ENCODE peak calls at places on chromosomes 5 and 9, in six cellular contexts. B is neuronal stem cell, Q is IMR-90, G is H1, E is mesenchymal stem cell, X is mesendoderm. L is an unnamed sample.

GRCh38 chr9:122370303-122370702 is 521 bp upstream of the PTGS1 start:
- DNase-seq in G (no peak), X (no peak), Q (no peak), E (no peak), B (no peak), L (no peak)

GRCh38 chr9:87389936-87390335 is 107.7 kb upstream of the DAPK1 start:
- DNase-seq in G (no peak), E (no peak), Q (no peak), B (no peak), X (no peak), L (no peak)

GRCh38 chr9:78144663-78145377 is 91.1 kb upstream of the CEP78 start:
- DNase-seq in X (no peak), Q (no peak), E (no peak), B (no peak), G (no peak), L (no peak)

GRCh38 chr5:173760461-173761181 is 127.5 kb upstream of the CPEB4 start:
- DNase-seq in E (no peak), X (no peak), B (no peak), G (no peak), Q (no peak), L (no peak)

GRCh38 chr5:127092690-127093089 is 19.4 kb upstream of the C5orf63 start:
- DNase-seq in Q (peak), B (no peak), X (peak), G (no peak), E (peak), L (no peak)

GRCh38 chr5:90944116-90944515 is 385.5 kb downstream of the ADGRV1 start:
- DNase-seq in G (no peak), Q (peak), E (no peak), B (no peak), X (no peak), L (no peak)

GRCh38 chr5:34586117-34586885 is 69.8 kb upstream of the RAI14 start:
- DNase-seq in X (no peak), B (no peak), G (no peak), E (peak), Q (peak), L (no peak)

GRCh38 chr9:128152781-128153116 is 3.5 kb downstream of the LCN2 start:
- DNase-seq in Q (no peak), E (no peak), G (no peak), B (no peak), X (no peak), L (peak)

GRCh38 chr5:87729786-87730185 is 317.1 kb upstream of the CCNH start:
- DNase-seq in G (no peak), E (no peak), Q (no peak), B (no peak), X (no peak), L (no peak)

GRCh38 chr9:138046641-138047301 is 169.2 kb downstream of the CACNA1B start:
- DNase-seq in E (no peak), Q (no peak), G (peak), X (no peak), B (no peak), L (no peak)

GRCh38 chr5:56685503-56686217 is 129.7 kb upstream of the MAP3K1 start:
- DNase-seq in G (no peak), B (no peak), Q (peak), E (no peak), X (no peak), L (no peak)

GRCh38 chr5:57482671-57483106 is at the start of gene ACTBL2:
- DNase-seq in X (peak), E (peak), B (no peak), G (no peak), Q (peak), L (no peak)

GRCh38 chr9:111148390-111148993 is 110.2 kb upstream of the LPAR1 start:
- DNase-seq in B (no peak), X (no peak), Q (peak), E (peak), G (no peak), L (no peak)

GRCh38 chr5:113250341-113250953 is 184.3 kb downstream of the TSSK1B start:
- DNase-seq in E (peak), B (no peak), G (no peak), Q (peak), X (no peak), L (no peak)

GRCh38 chr5:76715484-76715733 is 517 bp upstream of the F2R start:
- DNase-seq in G (no peak), B (no peak), E (no peak), X (no peak), Q (no peak), L (peak)

GRCh38 chr5:91280942-91281269 is 102.2 kb downstream of the ARRDC3 start:
- DNase-seq in G (no peak), E (no peak), X (no peak), Q (no peak), B (no peak), L (no peak)

GRCh38 chr5:43038523-43038989 is 1.6 kb downstream of the ANXA2R start:
- DNase-seq in E (peak), X (peak), Q (peak), G (no peak), B (no peak), L (peak)

GRCh38 chr9:92160786-92161185 is 45.6 kb upstream of the SPTLC1 start:
- DNase-seq in Q (no peak), B (no peak), X (peak), G (no peak), E (no peak), L (peak)

GRCh38 chr5:160675988-160676387 is 176.0 kb downstream of the ATP10B start:
- DNase-seq in G (no peak), Q (no peak), E (no peak), B (no peak), X (no peak), L (no peak)

GRCh38 chr5:56052735-56053134 is 58.0 kb upstream of the IL6ST start:
- DNase-seq in X (no peak), E (no peak), Q (peak), B (no peak), G (no peak), L (no peak)

GRCh38 chr5:83467315-83468044 is 4.1 kb upstream of the VCAN start:
- DNase-seq in Q (peak), G (no peak), B (no peak), E (no peak), X (peak), L (no peak)

GRCh38 chr5:172185096-172185461 is 2.9 kb downstream of the STK10 start:
- DNase-seq in X (no peak), Q (no peak), E (no peak), B (no peak), G (no peak), L (no peak)

GRCh38 chr5:38424237-38425080 is 132.0 kb downstream of the LIFR start:
- DNase-seq in E (peak), X (no peak), G (no peak), B (no peak), Q (no peak), L (no peak)

GRCh38 chr5:132425009-132425937 is 55.8 kb downstream of the SLC22A5 start:
- DNase-seq in E (peak), Q (peak), G (peak), B (no peak), X (no peak), L (no peak)

GRCh38 chr9:71741841-71742648 is 26.3 kb downstream of the CEMIP2 start:
- DNase-seq in E (peak), B (no peak), X (no peak), G (no peak), Q (peak), L (no peak)

GRCh38 chr5:96026334-96027065 is 64.8 kb upstream of the ELL2 start:
- DNase-seq in B (no peak), E (peak), G (no peak), Q (peak), X (no peak), L (no peak)

GRCh38 chr5:978693-979092 is 29.9 kb upstream of the NKD2 start:
- DNase-seq in G (no peak), E (no peak), Q (no peak), X (peak), B (no peak), L (no peak)

GRCh38 chr9:3924145-3924544 is 375.7 kb downstream of the GLIS3 start:
- DNase-seq in E (no peak), Q (no peak), B (no peak), X (no peak), G (no peak), L (no peak)

GRCh38 chr9:3928590-3928989 is 371.3 kb downstream of the GLIS3 start:
- DNase-seq in G (no peak), X (no peak), B (no peak), E (no peak), Q (no peak), L (no peak)

GRCh38 chr9:3931058-3931457 is 368.8 kb downstream of the GLIS3 start:
- DNase-seq in B (no peak), X (no peak), Q (no peak), G (no peak), E (no peak), L (no peak)

GRCh38 chr9:3931996-3932906 is 367.6 kb downstream of the GLIS3 start:
- DNase-seq in G (no peak), X (no peak), Q (peak), B (no peak), E (peak), L (no peak)

DNA sequence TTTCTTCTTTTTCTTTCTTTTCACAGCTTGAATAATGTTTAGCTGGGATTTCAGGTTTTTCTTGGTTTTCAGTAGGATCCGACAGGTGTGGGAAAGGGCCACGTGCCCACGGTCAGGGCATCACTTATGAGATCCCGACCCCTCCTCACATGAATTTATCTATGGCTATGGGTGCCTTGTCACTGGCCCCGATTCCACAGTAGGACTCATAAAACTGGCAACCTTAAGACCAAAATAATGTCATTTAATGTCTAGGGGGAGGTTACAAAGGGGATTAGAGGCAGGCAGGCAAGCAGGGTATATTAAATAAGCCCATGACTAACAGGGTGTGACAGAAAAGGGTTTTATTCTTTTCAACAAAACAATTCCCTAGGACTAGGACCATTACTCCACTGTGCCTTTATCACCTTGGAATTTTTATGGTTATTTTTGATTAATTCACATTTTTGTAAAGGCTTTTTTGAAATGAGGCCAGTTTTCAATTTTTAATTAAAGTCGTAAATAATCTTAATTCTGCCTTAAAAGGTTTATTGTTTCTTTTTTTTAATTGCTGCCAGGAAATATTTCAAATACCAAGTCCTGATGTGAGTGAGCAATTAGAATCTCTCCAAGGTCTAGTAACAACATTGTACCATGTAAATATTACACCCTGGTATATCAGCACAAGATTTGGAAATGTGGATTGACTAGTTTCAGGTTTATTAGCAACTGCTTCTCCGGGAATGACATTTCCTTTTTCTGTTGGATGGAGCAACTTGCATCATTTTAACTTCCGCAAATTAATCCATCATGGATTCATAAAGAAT is 370.3 kb downstream of the GLIS3 start:
- DNase-seq in E (no peak), X (no peak), B (no peak), G (no peak), Q (no peak), L (no peak)
- H2BK15ac ChIP-seq in E (no peak), X (no peak), B (no peak), G (no peak), Q (no peak), L (no peak)

GRCh38 chr9:129497064-129497836 is 123.7 kb downstream of the C9orf50 start:
- DNase-seq in B (no peak), X (no peak), G (no peak), E (peak), Q (no peak), L (peak)
- H2AK5ac ChIP-seq in B (peak), X (peak), G (peak), E (peak), Q (peak), L (no peak)

GRCh38 chr5:149779071-149779470 is 49.0 kb downstream of the PPARGC1B start:
- DNase-seq in G (no peak), X (no peak), Q (no peak), B (no peak), E (no peak), L (no peak)

GRCh38 chr5:149776376-149777305 is 46.5 kb downstream of the PPARGC1B start:
- DNase-seq in Q (no peak), G (no peak), B (no peak), E (no peak), X (no peak), L (no peak)

GRCh38 chr5:149780043-149780737 is 50.1 kb downstream of the PPARGC1B start:
- DNase-seq in E (no peak), Q (no peak), G (no peak), B (no peak), X (no peak), L (no peak)

GRCh38 chr5:149775785-149776184 is 45.7 kb downstream of the PPARGC1B start:
- DNase-seq in E (no peak), B (no peak), G (no peak), Q (no peak), X (peak), L (no peak)

DNA sequence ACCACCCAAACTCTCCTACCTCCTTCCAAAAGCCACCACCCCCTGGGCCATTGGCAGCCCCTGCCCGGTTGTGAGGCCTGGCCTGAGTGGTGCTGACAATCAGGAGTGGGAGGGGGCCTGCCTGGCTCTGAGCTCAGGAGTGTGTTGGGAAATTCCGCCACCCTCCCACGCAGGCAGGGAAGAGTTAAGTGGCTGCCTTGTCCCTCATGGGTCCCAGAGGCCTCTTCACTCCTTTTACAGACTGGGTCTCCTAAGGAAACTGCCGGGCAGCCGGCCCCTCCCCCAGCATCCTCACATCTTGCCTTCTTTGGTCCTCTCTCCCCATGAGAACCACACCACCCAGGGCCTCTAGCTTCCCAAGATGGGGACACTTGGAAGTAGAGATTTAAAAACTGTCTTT is 47.3 kb downstream of the PPARGC1B start:
- DNase-seq in B (no peak), G (no peak), E (peak), X (peak), Q (no peak), L (no peak)
- H2BK15ac ChIP-seq in B (no peak), G (no peak), E (no peak), X (no peak), Q (no peak), L (no peak)

DNA sequence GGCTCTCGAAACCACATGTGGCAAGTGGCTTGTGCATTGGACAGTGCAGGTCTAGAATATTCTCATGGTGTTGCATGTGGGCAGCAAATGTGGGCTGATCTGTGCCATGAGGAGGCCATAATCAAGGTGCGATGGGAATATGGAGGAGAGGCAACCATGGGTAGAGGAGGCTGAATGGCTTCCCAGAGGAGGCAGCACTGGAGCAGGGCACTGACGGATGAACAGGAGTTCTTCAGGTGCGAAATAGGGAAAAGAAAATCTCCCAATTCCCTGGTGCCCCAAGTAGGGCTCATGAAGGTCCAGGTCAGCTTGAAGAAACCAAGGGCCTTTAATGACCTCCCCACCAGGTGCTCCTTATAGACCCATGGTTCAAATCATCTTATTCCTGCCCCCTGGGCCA is 126.5 kb downstream of the RXRA start:
- DNase-seq in X (no peak), G (no peak), B (no peak), E (no peak), Q (no peak), L (no peak)
- H2AK5ac ChIP-seq in X (no peak), G (no peak), B (no peak), E (no peak), Q (peak), L (no peak)

GRCh38 chr5:59922220-59922619 is 28.7 kb upstream of the PDE4D start:
- DNase-seq in E (no peak), Q (no peak), X (peak), B (no peak), G (peak), L (peak)
- H2BK15ac ChIP-seq in E (no peak), Q (no peak), X (no peak), B (no peak), G (no peak), L (no peak)

GRCh38 chr9:131503626-131504465 is 1.1 kb downstream of the POMT1 start:
- DNase-seq in Q (peak), E (peak), G (peak), B (no peak), X (peak), L (peak)
- H2AK5ac ChIP-seq in Q (peak), E (no peak), G (no peak), B (peak), X (no peak), L (no peak)

GRCh38 chr5:80745490-80745889 is 90.7 kb upstream of the DHFR start:
- DNase-seq in B (no peak), G (no peak), X (no peak), E (peak), Q (peak), L (no peak)
- H2BK15ac ChIP-seq in B (no peak), G (no peak), X (no peak), E (no peak), Q (no peak), L (no peak)

GRCh38 chr5:74624009-74624408 is 16.5 kb downstream of the ENC1 start:
- DNase-seq in G (no peak), X (no peak), B (no peak), E (no peak), Q (no peak), L (no peak)
- H2AK5ac ChIP-seq in G (no peak), X (peak), B (no peak), E (no peak), Q (no peak), L (no peak)

L was measured in H9.